ENCODE peak calls at places on chromosomes 5 and 9, in ten cellular contexts. U is mammary epithelial cell, W is A549, K is PC-9, X is GM23248, O is SK-N-SH, Q is neuronal stem cell, Y is IMR-90, S is neural progenitor cell, G is mesenchymal stem cell. T is an unnamed sample. For H3K9me3, the result is how much of the 10 kb centered on the place peaks cover.

GRCh38 chr9:87007711-87008360 is 60.5 kb upstream of the GAS1 start:
- DNase-seq in U (no peak), W (no peak), K (no peak), X (peak), O (peak), Q (no peak), Y (peak), S (no peak), G (no peak), T (no peak)

GRCh38 chr5:173628501-173628900 is 12.1 kb upstream of the BOD1 start:
- DNase-seq in U (no peak), W (no peak), K (no peak), X (no peak), O (no peak), Q (no peak), Y (no peak), S (no peak), G (no peak), T (no peak)

GRCh38 chr5:162990856-162991497 is 446.4 kb upstream of the CCNG1 start:
- DNase-seq in U (no peak), W (no peak), K (no peak), X (no peak), O (no peak), Q (no peak), Y (no peak), S (no peak), G (no peak), T (no peak)

GRCh38 chr5:74251106-74252032 is 389.2 kb downstream of the ENC1 start:
- DNase-seq in U (peak), W (no peak), K (peak), X (peak), O (no peak), Q (no peak), Y (peak), S (no peak), G (peak), T (no peak)

GRCh38 chr9:33348998-33349397 is 53.4 kb downstream of the AQP7 start:
- DNase-seq in U (no peak), W (no peak), K (no peak), X (no peak), O (no peak), Q (no peak), Y (no peak), S (no peak), G (no peak), T (no peak)

GRCh38 chr5:94908889-94909480 is 290.5 kb downstream of the SLF1 start:
- DNase-seq in U (peak), W (peak), K (no peak), X (peak), O (peak), Q (peak), Y (peak), S (peak), G (peak), T (peak)

GRCh38 chr9:137689745-137690529 is 71.1 kb downstream of the EHMT1 start:
- DNase-seq in U (no peak), W (peak), K (no peak), X (peak), O (no peak), Q (no peak), Y (peak), S (no peak), G (no peak), T (no peak)

GRCh38 chr5:1002836-1003235 is 5.8 kb upstream of the NKD2 start:
- DNase-seq in U (no peak), W (no peak), K (no peak), X (no peak), O (no peak), Q (no peak), Y (no peak), S (no peak), G (no peak), T (no peak)

GRCh38 chr9:136679431-136679941 is 7.8 kb downstream of the AGPAT2 start:
- DNase-seq in U (no peak), W (no peak), K (no peak), X (no peak), O (no peak), Q (no peak), Y (no peak), S (no peak), G (no peak), T (no peak)

GRCh38 chr9:78030553-78031270 is 899 bp downstream of the GNAQ start:
- DNase-seq in U (peak), W (no peak), K (peak), X (peak), O (peak), Q (peak), Y (peak), S (peak), G (peak), T (no peak)

GRCh38 chr9:96607971-96608370 is 11.7 kb downstream of the CDC14B start:
- DNase-seq in U (no peak), W (no peak), K (no peak), X (no peak), O (peak), Q (no peak), Y (no peak), S (no peak), G (no peak), T (no peak)

GRCh38 chr9:121947683-121948300 is 145.3 kb downstream of the TTLL11 start:
- DNase-seq in U (no peak), W (no peak), K (no peak), X (no peak), O (no peak), Q (no peak), Y (no peak), S (peak), G (no peak), T (no peak)

GRCh38 chr5:147559725-147560124 is 49.9 kb upstream of the DPYSL3 start:
- DNase-seq in U (no peak), W (no peak), K (no peak), X (peak), O (no peak), Q (no peak), Y (no peak), S (peak), G (no peak), T (no peak)

GRCh38 chr5:116709082-116709481 is 134.5 kb upstream of the SEMA6A start:
- DNase-seq in U (no peak), W (no peak), K (no peak), X (no peak), O (no peak), Q (no peak), Y (no peak), S (no peak), G (no peak), T (no peak)

GRCh38 chr5:164012376-164012775 is 507.0 kb downstream of the MAT2B start:
- DNase-seq in U (no peak), W (no peak), K (no peak), X (no peak), O (no peak), Q (no peak), Y (peak), S (no peak), G (peak), T (no peak)

GRCh38 chr9:37936965-37937364 is 33.0 kb upstream of the SLC25A51 start:
- DNase-seq in U (peak), W (no peak), K (no peak), X (peak), O (peak), Q (no peak), Y (peak), S (peak), G (peak), T (no peak)

GRCh38 chr9:70076678-70077077 is 33.0 kb downstream of the MAMDC2 start:
- DNase-seq in U (no peak), W (no peak), K (no peak), X (no peak), O (no peak), Q (no peak), Y (no peak), S (no peak), G (no peak), T (no peak)

GRCh38 chr9:70073193-70073592 is 29.5 kb downstream of the MAMDC2 start:
- DNase-seq in U (no peak), W (no peak), K (no peak), X (no peak), O (no peak), Q (no peak), Y (peak), S (no peak), G (peak), T (no peak)

GRCh38 chr9:70069734-70070133 is 26.1 kb downstream of the MAMDC2 start:
- DNase-seq in U (no peak), W (no peak), K (no peak), X (no peak), O (no peak), Q (no peak), Y (no peak), S (no peak), G (no peak), T (no peak)

GRCh38 chr9:70079364-70080103 is 35.9 kb downstream of the MAMDC2 start:
- DNase-seq in U (peak), W (no peak), K (peak), X (peak), O (no peak), Q (no peak), Y (peak), S (no peak), G (peak), T (no peak)

DNA sequence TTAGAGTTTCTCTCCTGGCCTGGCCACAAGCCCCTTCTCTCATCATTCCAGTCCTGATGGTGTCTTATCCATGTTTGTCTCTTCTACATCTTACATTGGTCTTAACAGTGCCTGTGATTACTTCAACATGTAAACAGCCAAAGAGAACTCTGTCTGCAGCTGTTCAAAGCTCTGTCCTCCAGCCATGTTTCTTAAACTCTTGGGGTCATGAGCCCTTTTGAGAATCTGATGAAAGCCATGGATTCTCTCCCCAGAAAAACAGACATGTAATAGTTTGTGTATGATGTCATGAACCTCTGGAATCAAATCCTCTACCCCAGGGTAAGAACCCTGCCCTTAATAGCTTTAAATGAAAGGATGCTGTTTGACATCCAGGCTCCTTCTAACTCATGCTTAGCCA is 30.1 kb downstream of the MAMDC2 start:
- DNase-seq in U (no peak), W (no peak), K (no peak), X (no peak), O (no peak), Q (no peak), Y (no peak), S (no peak), G (peak), T (no peak)
- H3K9me3 ChIP-seq in U (under half), W (under half), K (under half), X (under half), O (under half), Q (under half), Y (under half), S (under half), G (under half), T (under half)

DNA sequence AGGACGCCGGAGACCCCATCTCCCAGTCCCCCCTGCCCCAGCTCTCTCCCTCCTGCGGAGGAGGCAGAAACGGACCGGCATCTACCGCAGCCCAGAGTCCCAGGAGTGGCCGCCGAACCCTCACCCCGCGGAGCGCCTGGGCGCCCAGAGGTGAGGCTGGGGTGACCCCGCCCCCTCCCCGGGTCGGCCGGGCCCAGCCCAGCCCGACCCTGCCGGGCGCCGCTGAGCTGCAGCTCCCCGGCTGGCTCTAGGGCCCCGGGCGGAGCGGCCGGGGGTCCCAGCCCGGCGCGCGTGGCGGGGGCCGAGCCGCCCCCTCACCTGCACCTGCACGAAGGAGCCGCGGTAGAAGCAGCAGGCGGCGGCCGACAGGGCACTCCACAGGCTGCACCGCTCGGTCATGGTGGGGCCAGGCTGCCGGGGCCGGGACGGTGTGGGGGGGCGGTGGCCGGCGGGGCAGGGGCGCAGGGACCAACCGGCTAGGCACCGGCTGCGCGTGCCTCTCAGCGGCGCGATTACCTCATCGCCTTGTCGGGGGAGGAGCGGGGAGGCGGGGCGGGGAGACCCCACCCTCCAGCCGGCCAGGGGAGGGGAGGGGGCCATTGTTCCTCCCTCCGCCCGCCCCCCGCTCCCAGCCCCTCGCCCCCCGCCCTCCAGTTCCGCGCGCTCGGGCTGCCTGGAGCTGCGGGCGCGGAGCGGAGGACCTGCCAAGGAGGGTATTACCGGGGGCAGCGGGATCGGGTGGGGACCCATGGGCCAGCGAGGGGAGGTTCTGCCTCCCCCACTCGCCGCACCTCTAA is 19.9 kb upstream of the TOR2A start:
- DNase-seq in U (no peak), W (no peak), K (no peak), X (no peak), O (peak), Q (peak), Y (no peak), S (peak), G (no peak), T (no peak)
- H3K4me2 ChIP-seq in U (no peak), W (peak), K (no peak), X (no peak), O (peak), Q (peak), Y (no peak), S (peak), G (no peak), T (no peak)

GRCh38 chr9:1530681-1531080 is 480.5 kb downstream of the DMRT2 start:
- DNase-seq in U (no peak), W (no peak), K (no peak), X (no peak), O (no peak), Q (no peak), Y (no peak), S (no peak), G (no peak), T (no peak)
- H3K9me3 ChIP-seq in U (under half), W (under half), K (under half), X (under half), O (under half), Q (under half), Y (under half), S (under half), G (under half), T (under half)

GRCh38 chr5:119307170-119307569 is 48.6 kb upstream of the TNFAIP8 start:
- DNase-seq in U (no peak), W (no peak), K (no peak), X (no peak), O (no peak), Q (no peak), Y (no peak), S (no peak), G (no peak), T (no peak)

GRCh38 chr5:119311688-119312087 is 44.1 kb upstream of the TNFAIP8 start:
- DNase-seq in U (no peak), W (no peak), K (no peak), X (no peak), O (no peak), Q (no peak), Y (no peak), S (no peak), G (no peak), T (no peak)

GRCh38 chr5:119313207-119313606 is 42.6 kb upstream of the TNFAIP8 start:
- DNase-seq in U (no peak), W (no peak), K (no peak), X (no peak), O (no peak), Q (no peak), Y (no peak), S (no peak), G (no peak), T (no peak)

GRCh38 chr5:119312403-119312802 is 43.4 kb upstream of the TNFAIP8 start:
- DNase-seq in U (no peak), W (no peak), K (no peak), X (no peak), O (no peak), Q (no peak), Y (no peak), S (peak), G (no peak), T (no peak)

DNA sequence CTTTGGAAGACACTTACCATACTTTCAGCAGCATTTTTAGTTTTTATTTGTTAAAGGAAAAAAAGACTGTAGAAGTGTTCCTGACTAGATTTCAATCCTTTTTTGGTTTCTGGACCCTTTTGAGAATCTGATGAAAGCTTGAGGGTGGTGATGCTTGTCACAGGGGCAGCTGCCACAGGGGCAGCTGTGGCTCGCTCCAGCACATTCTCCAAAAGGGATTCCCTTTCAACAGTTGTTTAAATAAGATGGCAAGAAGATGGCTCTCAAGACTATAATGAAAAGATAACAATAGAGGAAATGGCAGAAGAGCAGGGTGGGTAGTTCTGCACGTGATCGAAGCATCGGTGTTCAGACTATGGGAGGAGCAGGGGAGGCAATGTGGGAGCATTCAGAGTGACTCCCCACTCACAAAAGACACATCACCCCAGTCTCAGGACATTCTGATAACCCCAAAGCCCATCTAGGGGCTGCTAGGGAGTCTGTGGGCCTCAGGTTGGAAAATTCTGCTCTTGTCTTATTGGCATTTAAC is 46.5 kb upstream of the TNFAIP8 start:
- DNase-seq in U (no peak), W (no peak), K (no peak), X (no peak), O (no peak), Q (no peak), Y (no peak), S (no peak), G (no peak), T (no peak)
- H3K4me2 ChIP-seq in U (no peak), W (no peak), K (no peak), X (no peak), O (no peak), Q (no peak), Y (no peak), S (no peak), G (no peak), T (peak)

DNA sequence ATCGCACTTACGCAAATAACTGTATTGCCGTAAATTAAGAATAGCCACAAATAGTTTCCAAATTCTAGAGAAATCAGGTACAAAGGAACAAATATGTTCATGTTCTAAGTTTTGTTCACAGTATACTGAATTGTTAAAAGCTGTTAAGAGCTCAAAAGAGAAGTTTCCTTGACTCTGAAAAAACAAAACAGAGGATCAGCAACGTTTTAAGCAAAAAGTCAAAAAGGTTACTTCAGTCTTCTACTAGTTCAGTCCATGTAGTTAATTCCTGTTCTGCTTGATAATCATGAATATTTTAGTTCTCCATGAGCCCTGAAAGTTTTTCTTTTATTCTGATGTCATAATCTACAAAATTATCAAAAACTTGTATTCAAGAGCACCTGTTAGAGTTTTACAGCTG is 128.6 kb upstream of the MAST4 start:
- DNase-seq in U (no peak), W (no peak), K (no peak), X (no peak), O (no peak), Q (no peak), Y (no peak), S (no peak), G (no peak), T (no peak)
- H3K9me3 ChIP-seq in U (under half), W (under half), K (under half), X (under half), O (under half), Q (under half), Y (under half), S (under half), G (under half), T (under half)

GRCh38 chr9:123329329-123329955 is 26.6 kb upstream of the CRB2 start:
- DNase-seq in U (peak), W (no peak), K (peak), X (peak), O (no peak), Q (no peak), Y (no peak), S (no peak), G (no peak), T (no peak)

GRCh38 chr9:123326662-123327093 is 29.3 kb upstream of the CRB2 start:
- DNase-seq in U (no peak), W (no peak), K (no peak), X (no peak), O (no peak), Q (no peak), Y (no peak), S (no peak), G (no peak), T (peak)

GRCh38 chr9:123324767-123325183 is 31.2 kb upstream of the CRB2 start:
- DNase-seq in U (no peak), W (no peak), K (no peak), X (no peak), O (no peak), Q (no peak), Y (no peak), S (no peak), G (no peak), T (no peak)

GRCh38 chr9:123326030-123326586 is 29.9 kb upstream of the CRB2 start:
- DNase-seq in U (no peak), W (no peak), K (no peak), X (no peak), O (no peak), Q (no peak), Y (no peak), S (no peak), G (no peak), T (no peak)

GRCh38 chr9:123327697-123328100 is 28.3 kb upstream of the CRB2 start:
- DNase-seq in U (peak), W (no peak), K (peak), X (no peak), O (no peak), Q (no peak), Y (no peak), S (no peak), G (no peak), T (no peak)
- H3K4me2 ChIP-seq in U (no peak), W (no peak), K (peak), X (no peak), O (no peak), Q (no peak), Y (no peak), S (no peak), G (no peak), T (no peak)

DNA sequence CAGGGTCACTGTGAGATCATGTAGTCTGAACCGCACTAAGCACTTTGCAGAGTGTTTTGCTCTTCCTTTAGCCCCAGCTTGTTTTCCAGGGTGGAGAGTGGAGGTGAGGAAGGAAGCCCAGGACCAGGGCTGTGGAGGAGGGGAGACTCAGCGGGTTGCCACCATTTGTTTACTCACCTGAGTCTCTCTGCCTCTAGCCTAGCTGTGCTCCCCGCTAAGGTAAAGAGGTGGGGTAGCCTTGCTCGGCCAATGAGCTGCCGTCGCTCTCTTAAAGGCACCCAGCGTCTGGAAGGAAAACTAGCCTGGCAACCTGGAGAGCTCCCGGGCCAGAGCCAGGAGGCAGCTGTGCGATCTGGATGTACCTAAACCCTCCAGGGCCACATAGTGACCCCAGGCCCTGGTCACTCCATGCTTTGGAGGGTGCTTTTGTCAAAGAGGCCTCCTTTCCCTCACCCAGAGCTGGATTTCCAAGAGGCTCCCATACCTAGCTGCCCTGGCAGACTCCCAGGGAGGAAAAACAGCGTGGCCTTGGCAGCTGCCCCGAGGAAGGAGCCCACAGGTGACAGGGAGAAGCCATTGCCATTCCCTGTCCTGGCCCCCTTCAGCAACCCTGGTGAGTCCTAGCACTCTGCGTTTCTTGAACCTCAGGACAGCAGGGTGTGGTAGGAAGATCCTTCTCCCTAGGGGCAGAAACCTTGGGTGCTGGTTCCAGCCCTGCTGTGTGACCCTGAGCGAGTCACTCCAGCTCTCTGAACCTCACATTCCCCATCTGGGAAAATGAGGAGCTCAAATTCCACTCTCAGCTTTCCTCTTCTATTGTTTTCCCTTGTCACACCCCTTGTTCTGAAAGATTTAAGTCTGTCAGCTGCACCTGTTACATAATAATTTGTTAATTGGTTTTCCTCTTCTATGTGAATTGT is 42.4 kb upstream of the LARP1 start:
- DNase-seq in U (peak), W (no peak), K (peak), X (no peak), O (no peak), Q (no peak), Y (no peak), S (no peak), G (peak), T (no peak)
- H3K9me3 ChIP-seq in U (under half), W (under half), K (under half), X (under half), O (under half), Q (under half), Y (under half), S (under half), G (under half), T (under half)

T was measured in Karpas-422.